ENCODE peak calls at places on chromosomes 5 and 9, in eight cellular contexts. G is HCT116, F is BJ, O is esophagus squamous epithelium, R is heart right ventricle, Q is HepG2, T is cardiac muscle cell, B is tibial artery. Z is an unnamed sample.

GRCh38 chr5:56561-57290 is 35.2 kb upstream of the PLEKHG4B start:
- DNase-seq in G (no peak), F (no peak), O (no peak), R (no peak), Q (no peak), T (peak; percentile 49), B (no peak), Z (no peak)

GRCh38 chr5:2738156-2738699 is 13.2 kb downstream of the IRX2 start:
- DNase-seq in G (no peak), F (no peak), O (no peak), R (no peak), Q (no peak), T (no peak), B (no peak), Z (no peak)

GRCh38 chr5:101143526-101143925 is 240.4 kb upstream of the ST8SIA4 start:
- DNase-seq in G (no peak), F (no peak), O (no peak), R (no peak), Q (no peak), T (no peak), B (no peak), Z (no peak)

GRCh38 chr9:27125936-27126335 is 16.9 kb downstream of the TEK start:
- DNase-seq in G (no peak), F (no peak), O (no peak), R (no peak), Q (no peak), T (no peak), B (no peak), Z (no peak)

GRCh38 chr5:142783601-142784291 is 13.6 kb downstream of the ARHGAP26 start:
- DNase-seq in G (no peak), F (no peak), O (no peak), R (peak; percentile 56), Q (no peak), T (peak; percentile 50), B (peak; percentile 51), Z (no peak)

GRCh38 chr5:32157078-32157477 is 17.0 kb downstream of the GOLPH3 start:
- DNase-seq in G (no peak), F (no peak), O (no peak), R (no peak), Q (no peak), T (no peak), B (no peak), Z (no peak)

GRCh38 chr5:140639093-140639821 is at the start of gene TMCO6:
- DNase-seq in G (peak; percentile 73), F (peak; percentile 61), O (peak; percentile 90), R (peak; percentile 98), Q (peak; percentile 99), T (peak; percentile 98), B (peak; percentile 98), Z (peak; percentile 68)

GRCh38 chr5:123610665-123611406 is 98.9 kb downstream of the CSNK1G3 start:
- DNase-seq in G (peak; percentile 54), F (peak; percentile 24), O (no peak), R (peak; percentile 29), Q (peak; percentile 54), T (peak; percentile 84), B (no peak), Z (peak; percentile 16)

GRCh38 chr9:13901176-13901575 is 412.8 kb downstream of the NFIB start:
- DNase-seq in G (no peak), F (no peak), O (no peak), R (no peak), Q (no peak), T (no peak), B (no peak), Z (no peak)

GRCh38 chr5:128053291-128053954 is 30.1 kb upstream of the SLC12A2 start:
- DNase-seq in G (no peak), F (no peak), O (no peak), R (no peak), Q (peak; percentile 2), T (peak; percentile 11), B (no peak), Z (no peak)

GRCh38 chr5:35618791-35619190 is 1.1 kb downstream of the SPEF2 start:
- DNase-seq in G (no peak), F (no peak), O (no peak), R (no peak), Q (no peak), T (no peak), B (no peak), Z (no peak)

GRCh38 chr5:30401479-30402058 is 791.9 kb upstream of the CDH6 start:
- DNase-seq in G (no peak), F (no peak), O (no peak), R (peak; percentile 10), Q (peak; percentile 53), T (peak; percentile 15), B (peak; percentile 19), Z (no peak)

GRCh38 chr9:29668732-29669131 is 2095.5 kb upstream of the C9orf72 start:
- DNase-seq in G (no peak), F (no peak), O (no peak), R (no peak), Q (no peak), T (no peak), B (no peak), Z (no peak)

DNA sequence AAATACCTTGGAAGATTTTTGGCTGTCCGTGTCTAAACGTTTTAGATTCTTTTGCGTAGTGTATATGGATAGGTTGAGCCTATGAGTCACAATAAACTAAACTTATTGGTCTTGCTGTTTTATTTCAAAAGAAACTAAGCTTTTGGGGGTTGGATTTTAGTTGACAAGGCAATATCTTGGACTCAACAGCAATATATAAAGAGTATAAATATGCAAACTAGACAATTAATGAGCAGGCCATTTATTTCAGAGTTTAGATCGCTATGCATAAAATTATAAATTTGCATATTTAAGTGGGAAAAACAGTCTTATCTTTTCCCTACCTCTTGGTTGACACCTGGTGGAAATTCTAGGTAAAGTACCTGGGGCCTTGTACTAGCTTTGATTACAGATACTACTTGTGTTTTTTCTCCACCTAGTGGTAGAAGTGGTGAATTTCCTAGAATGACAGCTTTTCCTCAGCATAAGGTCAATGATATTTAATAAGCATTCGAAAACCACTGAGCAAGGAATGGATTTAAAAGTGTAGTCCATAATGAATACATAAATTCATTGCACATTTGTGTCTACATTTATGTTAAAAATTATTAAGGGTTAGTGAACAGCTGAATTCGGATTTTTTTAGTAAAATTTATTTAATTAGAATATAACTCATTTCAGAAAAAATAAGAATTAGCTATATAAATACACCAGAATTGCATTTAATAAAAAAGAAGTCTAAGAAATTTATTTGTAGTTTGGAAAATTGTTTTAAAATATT is 1.7 kb upstream of the ARRDC3 start:
- DNase-seq in G (peak; percentile 94), F (peak; percentile 56), O (no peak), R (peak; percentile 76), Q (peak; percentile 90), T (peak; percentile 93), B (peak; percentile 36), Z (no peak)
- H3K4me3 ChIP-seq in G (peak overlapping the region; percentile 67), F (no peak overlapping the region), O (peak overlapping the region; percentile 73), R (peak overlapping the region; percentile 71), Q (peak overlapping the region; percentile 78), T (peak overlapping the region; percentile 76), B (peak overlapping the region; percentile 58), Z (no peak overlapping the region)

GRCh38 chr9:132645306-132645705 is 24.5 kb downstream of the DDX31 start:
- DNase-seq in G (no peak), F (no peak), O (no peak), R (no peak), Q (no peak), T (no peak), B (no peak), Z (no peak)
- H3K36me3 ChIP-seq in G (peaks cover 60% of the 10 kb centered on the region), F (peaks cover 17% of the 10 kb centered on the region), O (peaks cover 12% of the 10 kb centered on the region), R (peaks cover 6% of the 10 kb centered on the region), Q (peaks cover 29% of the 10 kb centered on the region), T (peaks cover 42% of the 10 kb centered on the region), B (peaks cover 77% of the 10 kb centered on the region), Z (peaks cover 17% of the 10 kb centered on the region)

GRCh38 chr5:89301572-89302025 is 418.6 kb upstream of the MEF2C start:
- DNase-seq in G (no peak), F (no peak), O (no peak), R (no peak), Q (no peak), T (no peak), B (no peak), Z (no peak)
- H3K4me3 ChIP-seq in G (no peak overlapping the region), F (no peak overlapping the region), O (no peak overlapping the region), R (no peak overlapping the region), Q (no peak overlapping the region), T (no peak overlapping the region), B (no peak overlapping the region), Z (no peak overlapping the region)

DNA sequence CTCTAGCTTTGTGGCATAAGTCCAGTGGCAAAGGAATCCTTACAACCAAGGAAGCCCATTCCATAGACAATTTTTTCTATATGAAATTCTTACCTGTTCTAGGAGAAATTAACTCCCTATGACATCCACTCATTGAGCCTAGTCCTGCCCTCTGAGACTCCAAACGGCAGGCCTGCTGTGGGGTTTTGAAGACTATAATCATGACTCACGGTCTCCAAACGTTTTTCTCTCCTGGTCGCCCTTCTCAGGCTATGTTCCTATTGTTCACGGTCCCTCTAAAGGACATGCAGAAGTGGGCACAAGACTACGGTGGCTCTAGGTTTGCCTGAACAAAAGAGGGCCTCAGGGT is 599 bp downstream of the EXOSC3 start:
- DNase-seq in G (no peak), F (no peak), O (no peak), R (no peak), Q (no peak), T (no peak), B (no peak), Z (no peak)
- H3K36me3 ChIP-seq in G (peaks cover 40% of the 10 kb centered on the region), F (peaks cover 5% of the 10 kb centered on the region), O (no peaks in the 10 kb centered on the region), R (no peaks in the 10 kb centered on the region), Q (peaks cover 6% of the 10 kb centered on the region), T (peaks cover 36% of the 10 kb centered on the region), B (peaks cover 26% of the 10 kb centered on the region), Z (peaks cover 6% of the 10 kb centered on the region)

GRCh38 chr5:14854806-14855205 is 16.8 kb downstream of the ANKH start:
- DNase-seq in G (no peak), F (no peak), O (no peak), R (no peak), Q (no peak), T (no peak), B (no peak), Z (no peak)
- H3K4me3 ChIP-seq in G (no peak overlapping the region), F (no peak overlapping the region), O (no peak overlapping the region), R (no peak overlapping the region), Q (no peak overlapping the region), T (no peak overlapping the region), B (no peak overlapping the region), Z (no peak overlapping the region)

GRCh38 chr5:134132372-134133212 is 18.1 kb downstream of the TCF7 start:
- DNase-seq in G (no peak), F (no peak), O (no peak), R (no peak), Q (no peak), T (no peak), B (peak; percentile 11), Z (no peak)
- H3K36me3 ChIP-seq in G (no peaks in the 10 kb centered on the region), F (peaks cover 21% of the 10 kb centered on the region), O (no peaks in the 10 kb centered on the region), R (no peaks in the 10 kb centered on the region), Q (peaks cover 10% of the 10 kb centered on the region), T (peaks cover 5% of the 10 kb centered on the region), B (peaks cover 14% of the 10 kb centered on the region), Z (peaks cover 5% of the 10 kb centered on the region)

GRCh38 chr9:113057193-113057592 is 669 bp upstream of the ZFP37 start:
- DNase-seq in G (no peak), F (no peak), O (no peak), R (no peak), Q (peak; percentile 11), T (no peak), B (no peak), Z (no peak)
- H3K4me3 ChIP-seq in G (no peak overlapping the region), F (peak overlapping the region; percentile 79), O (peak overlapping the region; percentile 75), R (peak overlapping the region; percentile 70), Q (peak overlapping the region; percentile 84), T (peak overlapping the region; percentile 83), B (peak overlapping the region; percentile 82), Z (no peak overlapping the region)